ENCODE peak calls at places on chromosomes 7 and 10, in ten cellular contexts. One of them, this sample, is unnamed. For H3K4me1, the result is how much of the 10 kb centered on the place peaks cover.

GRCh38 chr7:85285502-85285901 is 98.6 kb upstream of the SEMA3D start:
- DNase-seq in vagina: no peak
- DNase-seq in heart right ventricle: no peak
- DNase-seq in stomach: no peak
- DNase-seq in hepatocyte: no peak
- DNase-seq in uterus: no peak
- DNase-seq in left lung: no peak
- DNase-seq in psoas muscle: no peak
- DNase-seq in foreskin keratinocyte: no peak
- DNase-seq in CD8-positive, alpha-beta T cell: no peak
- DNase-seq in this sample: no peak

GRCh38 chr10:128045833-128046120 is 80.4 kb downstream of the MKI67 start:
- DNase-seq in foreskin keratinocyte: no peak
- DNase-seq in heart right ventricle: no peak
- DNase-seq in uterus: no peak
- DNase-seq in CD8-positive, alpha-beta T cell: no peak
- DNase-seq in left lung: no peak
- DNase-seq in stomach: no peak
- DNase-seq in psoas muscle: no peak
- DNase-seq in hepatocyte: no peak
- DNase-seq in vagina: no peak
- DNase-seq in this sample: no peak

GRCh38 chr7:150978136-150978789 is at the start of gene KCNH2:
- DNase-seq in CD8-positive, alpha-beta T cell: no peak
- DNase-seq in psoas muscle: no peak
- DNase-seq in vagina: no peak
- DNase-seq in foreskin keratinocyte: no peak
- DNase-seq in hepatocyte: peak
- DNase-seq in heart right ventricle: peak
- DNase-seq in uterus: peak
- DNase-seq in stomach: no peak
- DNase-seq in left lung: peak
- DNase-seq in this sample: peak

GRCh38 chr10:75403144-75404022 is 1.8 kb upstream of the ZNF503 start:
- DNase-seq in psoas muscle: peak
- DNase-seq in uterus: peak
- DNase-seq in hepatocyte: peak
- DNase-seq in heart right ventricle: peak
- DNase-seq in stomach: peak
- DNase-seq in left lung: peak
- DNase-seq in CD8-positive, alpha-beta T cell: no peak
- DNase-seq in vagina: no peak
- DNase-seq in foreskin keratinocyte: peak
- DNase-seq in this sample: peak

GRCh38 chr7:129606801-129607200 is 4.7 kb upstream of the NRF1 start:
- DNase-seq in vagina: no peak
- DNase-seq in left lung: no peak
- DNase-seq in uterus: no peak
- DNase-seq in hepatocyte: no peak
- DNase-seq in psoas muscle: no peak
- DNase-seq in stomach: no peak
- DNase-seq in CD8-positive, alpha-beta T cell: no peak
- DNase-seq in heart right ventricle: no peak
- DNase-seq in foreskin keratinocyte: no peak
- DNase-seq in this sample: no peak

GRCh38 chr10:15879058-15879457 is 18.8 kb upstream of the MINDY3 start:
- DNase-seq in uterus: no peak
- DNase-seq in vagina: no peak
- DNase-seq in stomach: no peak
- DNase-seq in CD8-positive, alpha-beta T cell: no peak
- DNase-seq in psoas muscle: no peak
- DNase-seq in heart right ventricle: no peak
- DNase-seq in left lung: no peak
- DNase-seq in hepatocyte: peak
- DNase-seq in foreskin keratinocyte: no peak
- DNase-seq in this sample: peak

GRCh38 chr10:35640474-35640873 is 1.6 kb downstream of the FZD8 start:
- DNase-seq in vagina: no peak
- DNase-seq in CD8-positive, alpha-beta T cell: no peak
- DNase-seq in foreskin keratinocyte: peak
- DNase-seq in hepatocyte: peak
- DNase-seq in uterus: peak
- DNase-seq in stomach: peak
- DNase-seq in psoas muscle: peak
- DNase-seq in heart right ventricle: peak
- DNase-seq in left lung: peak
- DNase-seq in this sample: peak

GRCh38 chr10:93070378-93071176 is 3.1 kb upstream of the CYP26A1 start:
- DNase-seq in heart right ventricle: no peak
- DNase-seq in stomach: no peak
- DNase-seq in vagina: peak
- DNase-seq in left lung: no peak
- DNase-seq in CD8-positive, alpha-beta T cell: no peak
- DNase-seq in psoas muscle: no peak
- DNase-seq in uterus: no peak
- DNase-seq in foreskin keratinocyte: no peak
- DNase-seq in hepatocyte: no peak
- DNase-seq in this sample: no peak

GRCh38 chr10:74177140-74177677 is 26.2 kb downstream of the ADK start:
- DNase-seq in CD8-positive, alpha-beta T cell: no peak
- DNase-seq in foreskin keratinocyte: peak
- DNase-seq in hepatocyte: peak
- DNase-seq in uterus: peak
- DNase-seq in left lung: peak
- DNase-seq in heart right ventricle: peak
- DNase-seq in psoas muscle: peak
- DNase-seq in vagina: no peak
- DNase-seq in stomach: no peak
- DNase-seq in this sample: peak

GRCh38 chr7:44057181-44057848 is 8.1 kb downstream of the PGAM2 start:
- DNase-seq in hepatocyte: no peak
- DNase-seq in CD8-positive, alpha-beta T cell: no peak
- DNase-seq in left lung: peak
- DNase-seq in heart right ventricle: no peak
- DNase-seq in foreskin keratinocyte: no peak
- DNase-seq in stomach: no peak
- DNase-seq in vagina: no peak
- DNase-seq in psoas muscle: peak
- DNase-seq in uterus: peak
- DNase-seq in this sample: no peak

GRCh38 chr10:59372543-59372942 is 10.2 kb upstream of the FAM13C start:
- DNase-seq in foreskin keratinocyte: no peak
- DNase-seq in left lung: no peak
- DNase-seq in heart right ventricle: no peak
- DNase-seq in uterus: no peak
- DNase-seq in stomach: no peak
- DNase-seq in psoas muscle: no peak
- DNase-seq in vagina: no peak
- DNase-seq in CD8-positive, alpha-beta T cell: no peak
- DNase-seq in hepatocyte: no peak
- DNase-seq in this sample: no peak

GRCh38 chr7:48636391-48637015 is 287.8 kb upstream of the CDC14C start:
- DNase-seq in hepatocyte: no peak
- DNase-seq in left lung: no peak
- DNase-seq in psoas muscle: no peak
- DNase-seq in stomach: no peak
- DNase-seq in foreskin keratinocyte: peak
- DNase-seq in CD8-positive, alpha-beta T cell: no peak
- DNase-seq in uterus: no peak
- DNase-seq in heart right ventricle: peak
- DNase-seq in vagina: no peak
- DNase-seq in this sample: peak

GRCh38 chr7:113968713-113969112 is 49.9 kb upstream of the PPP1R3A start:
- DNase-seq in CD8-positive, alpha-beta T cell: no peak
- DNase-seq in left lung: no peak
- DNase-seq in uterus: no peak
- DNase-seq in vagina: no peak
- DNase-seq in stomach: no peak
- DNase-seq in psoas muscle: no peak
- DNase-seq in foreskin keratinocyte: no peak
- DNase-seq in heart right ventricle: no peak
- DNase-seq in hepatocyte: peak
- DNase-seq in this sample: no peak

GRCh38 chr10:16843252-16843870 is 26.1 kb upstream of the RSU1 start:
- DNase-seq in foreskin keratinocyte: peak
- DNase-seq in stomach: no peak
- DNase-seq in psoas muscle: no peak
- DNase-seq in CD8-positive, alpha-beta T cell: no peak
- DNase-seq in uterus: no peak
- DNase-seq in heart right ventricle: no peak
- DNase-seq in hepatocyte: peak
- DNase-seq in vagina: no peak
- DNase-seq in left lung: no peak
- DNase-seq in this sample: peak

GRCh38 chr7:918118-918425 is 36.4 kb downstream of the ADAP1 start:
- DNase-seq in psoas muscle: peak
- DNase-seq in CD8-positive, alpha-beta T cell: no peak
- DNase-seq in uterus: no peak
- DNase-seq in left lung: peak
- DNase-seq in hepatocyte: no peak
- DNase-seq in foreskin keratinocyte: no peak
- DNase-seq in stomach: no peak
- DNase-seq in heart right ventricle: no peak
- DNase-seq in vagina: no peak
- DNase-seq in this sample: no peak

DNA sequence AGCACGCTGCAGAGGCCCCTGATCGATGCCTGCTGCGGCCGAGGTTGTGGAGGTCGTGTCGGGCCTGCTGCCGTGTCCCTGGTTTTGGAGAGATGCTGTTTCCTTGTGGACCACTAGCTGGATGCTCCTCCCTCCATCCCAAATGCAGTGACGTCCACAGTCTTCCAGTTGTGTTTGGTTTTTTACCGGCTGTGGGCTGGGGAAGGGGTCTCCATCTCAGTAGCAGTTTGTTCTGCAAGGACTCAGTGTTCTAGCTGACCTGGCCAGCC is 143.0 kb upstream of the SHH start:
- DNase-seq in uterus: no peak
- DNase-seq in CD8-positive, alpha-beta T cell: no peak
- DNase-seq in left lung: no peak
- DNase-seq in heart right ventricle: no peak
- DNase-seq in stomach: no peak
- DNase-seq in psoas muscle: no peak
- DNase-seq in vagina: peak
- DNase-seq in hepatocyte: no peak
- DNase-seq in foreskin keratinocyte: no peak
- DNase-seq in this sample: no peak
- H3K4me1 ChIP-seq in uterus: under half
- H3K4me1 ChIP-seq in CD8-positive, alpha-beta T cell: under half
- H3K4me1 ChIP-seq in left lung: under half
- H3K4me1 ChIP-seq in heart right ventricle: under half
- H3K4me1 ChIP-seq in stomach: under half
- H3K4me1 ChIP-seq in psoas muscle: under half
- H3K4me1 ChIP-seq in vagina: under half
- H3K4me1 ChIP-seq in hepatocyte: under half
- H3K4me1 ChIP-seq in foreskin keratinocyte: under half
- H3K4me1 ChIP-seq in this sample: under half

GRCh38 chr7:116355423-116355765 is 144.1 kb upstream of the CAV2 start:
- DNase-seq in hepatocyte: no peak
- DNase-seq in psoas muscle: no peak
- DNase-seq in uterus: no peak
- DNase-seq in left lung: no peak
- DNase-seq in vagina: no peak
- DNase-seq in foreskin keratinocyte: no peak
- DNase-seq in heart right ventricle: no peak
- DNase-seq in stomach: no peak
- DNase-seq in CD8-positive, alpha-beta T cell: no peak
- DNase-seq in this sample: no peak
- H3K4me1 ChIP-seq in hepatocyte: under half
- H3K4me1 ChIP-seq in psoas muscle: under half
- H3K4me1 ChIP-seq in uterus: under half
- H3K4me1 ChIP-seq in left lung: under half
- H3K4me1 ChIP-seq in vagina: half or more
- H3K4me1 ChIP-seq in foreskin keratinocyte: under half
- H3K4me1 ChIP-seq in heart right ventricle: half or more
- H3K4me1 ChIP-seq in stomach: under half
- H3K4me1 ChIP-seq in CD8-positive, alpha-beta T cell: under half
- H3K4me1 ChIP-seq in this sample: under half

GRCh38 chr7:17289074-17289665 is 9.3 kb upstream of the AHR start:
- DNase-seq in left lung: no peak
- DNase-seq in vagina: no peak
- DNase-seq in psoas muscle: no peak
- DNase-seq in stomach: peak
- DNase-seq in hepatocyte: peak
- DNase-seq in heart right ventricle: no peak
- DNase-seq in CD8-positive, alpha-beta T cell: no peak
- DNase-seq in foreskin keratinocyte: no peak
- DNase-seq in uterus: no peak
- DNase-seq in this sample: no peak
- H3K4me1 ChIP-seq in left lung: under half
- H3K4me1 ChIP-seq in vagina: under half
- H3K4me1 ChIP-seq in psoas muscle: under half
- H3K4me1 ChIP-seq in stomach: under half
- H3K4me1 ChIP-seq in hepatocyte: under half
- H3K4me1 ChIP-seq in heart right ventricle: under half
- H3K4me1 ChIP-seq in CD8-positive, alpha-beta T cell: under half
- H3K4me1 ChIP-seq in foreskin keratinocyte: under half
- H3K4me1 ChIP-seq in uterus: under half
- H3K4me1 ChIP-seq in this sample: under half

DNA sequence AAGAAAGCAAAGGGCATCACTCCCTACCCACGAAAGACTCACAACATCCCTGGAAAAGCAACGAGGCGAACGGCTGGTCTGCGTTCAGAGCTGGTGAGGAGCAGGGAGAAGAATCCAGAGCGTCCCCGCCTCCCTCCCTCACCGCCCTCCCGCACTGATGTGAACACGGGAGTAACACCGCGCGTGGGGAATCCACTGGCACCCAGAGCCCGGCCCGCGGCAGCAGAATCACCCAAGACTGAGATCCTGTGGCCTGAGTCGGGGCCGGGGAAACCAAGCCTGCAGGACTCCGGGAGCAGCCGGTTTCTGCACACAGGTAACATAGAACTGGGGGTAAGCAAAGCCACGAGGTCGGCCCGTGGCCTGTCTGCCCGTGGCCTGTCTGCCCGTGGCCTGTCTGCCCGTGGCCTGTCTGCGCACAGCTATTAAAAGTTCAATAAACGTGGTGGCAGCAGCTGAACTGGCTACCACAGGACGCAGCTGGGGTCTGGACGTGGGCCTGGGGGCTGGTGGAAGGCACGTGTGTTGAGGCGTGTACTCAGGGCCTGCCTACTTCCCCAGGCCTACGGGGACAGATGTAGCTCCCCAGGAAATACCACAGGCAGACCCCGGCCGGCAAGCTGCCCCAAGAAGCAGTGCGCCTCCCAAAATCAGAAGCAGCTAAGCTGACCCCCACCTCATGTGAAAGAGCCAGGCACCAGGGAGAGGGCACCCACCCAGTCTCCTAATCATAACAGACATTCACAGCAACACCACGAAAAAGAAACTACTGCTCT is 23.0 kb downstream of the DIP2C start:
- DNase-seq in foreskin keratinocyte: no peak
- DNase-seq in left lung: no peak
- DNase-seq in heart right ventricle: no peak
- DNase-seq in stomach: no peak
- DNase-seq in psoas muscle: no peak
- DNase-seq in hepatocyte: no peak
- DNase-seq in CD8-positive, alpha-beta T cell: no peak
- DNase-seq in uterus: no peak
- DNase-seq in vagina: no peak
- DNase-seq in this sample: no peak
- H3K4me1 ChIP-seq in foreskin keratinocyte: under half
- H3K4me1 ChIP-seq in left lung: under half
- H3K4me1 ChIP-seq in heart right ventricle: under half
- H3K4me1 ChIP-seq in stomach: under half
- H3K4me1 ChIP-seq in psoas muscle: under half
- H3K4me1 ChIP-seq in hepatocyte: under half
- H3K4me1 ChIP-seq in CD8-positive, alpha-beta T cell: under half
- H3K4me1 ChIP-seq in uterus: under half
- H3K4me1 ChIP-seq in vagina: under half
- H3K4me1 ChIP-seq in this sample: under half

GRCh38 chr10:101644002-101644401 is 51.0 kb downstream of the FBXW4 start:
- DNase-seq in CD8-positive, alpha-beta T cell: no peak
- DNase-seq in psoas muscle: no peak
- DNase-seq in foreskin keratinocyte: no peak
- DNase-seq in stomach: no peak
- DNase-seq in uterus: no peak
- DNase-seq in vagina: no peak
- DNase-seq in hepatocyte: no peak
- DNase-seq in heart right ventricle: no peak
- DNase-seq in left lung: no peak
- DNase-seq in this sample: peak
- H3K4me1 ChIP-seq in CD8-positive, alpha-beta T cell: under half
- H3K4me1 ChIP-seq in psoas muscle: under half
- H3K4me1 ChIP-seq in foreskin keratinocyte: under half
- H3K4me1 ChIP-seq in stomach: under half
- H3K4me1 ChIP-seq in uterus: under half
- H3K4me1 ChIP-seq in vagina: under half
- H3K4me1 ChIP-seq in hepatocyte: under half
- H3K4me1 ChIP-seq in heart right ventricle: under half
- H3K4me1 ChIP-seq in left lung: under half
- H3K4me1 ChIP-seq in this sample: under half